ENCODE peak calls at places on chromosome 22, in four cellular contexts. Y is iPS DF 6.9, Z is sigmoid colon, P is KBM-7. G is an unnamed sample.

GRCh38 chr22:28052818-28053217 is 133.8 kb upstream of the PITPNB start:
- DNase-seq in Y (no peak), Z (no peak), P (no peak), G (no peak)

GRCh38 chr22:42688241-42688913 is 32.3 kb downstream of the A4GALT start:
- DNase-seq in Y (peak), Z (peak), P (peak), G (peak)

GRCh38 chr22:29215012-29215860 is 9.5 kb downstream of the EMID1 start:
- DNase-seq in Y (no peak), Z (peak), P (no peak), G (no peak)

GRCh38 chr22:37546436-37547248 is 13.6 kb upstream of the CDC42EP1 start:
- DNase-seq in Y (no peak), Z (peak), P (no peak), G (no peak)

GRCh38 chr22:32410459-32410858 is 1.6 kb downstream of the RTCB start:
- DNase-seq in Y (no peak), Z (no peak), P (no peak), G (no peak)

GRCh38 chr22:49966716-49967332 is 6.3 kb downstream of the PIM3 start:
- DNase-seq in Y (no peak), Z (peak), P (peak), G (no peak)

GRCh38 chr22:38135133-38135706 is 24.7 kb upstream of the BAIAP2L2 start:
- DNase-seq in Y (no peak), Z (peak), P (no peak), G (no peak)

GRCh38 chr22:30869996-30870395 is 98.6 kb downstream of the MORC2 start:
- DNase-seq in Y (no peak), Z (peak), P (no peak), G (no peak)

GRCh38 chr22:49208768-49209252 is 618.9 kb downstream of the BRD1 start:
- DNase-seq in Y (no peak), Z (peak), P (no peak), G (no peak)

GRCh38 chr22:43570531-43571144 is 158.8 kb downstream of the MPPED1 start:
- DNase-seq in Y (no peak), Z (no peak), P (peak), G (no peak)

GRCh38 chr22:44225812-44226211 is 45.1 kb downstream of the PARVG start:
- DNase-seq in Y (no peak), Z (no peak), P (no peak), G (no peak)

GRCh38 chr22:33909075-33909458 is 11.2 kb downstream of the LARGE1 start:
- DNase-seq in Y (no peak), Z (peak), P (no peak), G (no peak)

GRCh38 chr22:19097518-19097917 is 24.7 kb downstream of the DGCR2 start:
- DNase-seq in Y (no peak), Z (peak), P (no peak), G (no peak)

GRCh38 chr22:31604137-31604705 is 57.8 kb downstream of the PISD start:
- DNase-seq in Y (no peak), Z (peak), P (no peak), G (no peak)

GRCh38 chr22:40484906-40485660 is 114.7 kb downstream of the SGSM3 start:
- DNase-seq in Y (no peak), Z (no peak), P (no peak), G (no peak)

GRCh38 chr22:20175597-20175900 is 24.7 kb upstream of the CCDC188 start:
- DNase-seq in Y (no peak), Z (no peak), P (no peak), G (no peak)

GRCh38 chr22:38758276-38758945 is 2.6 kb upstream of the SUN2 start:
- DNase-seq in Y (no peak), Z (no peak), P (no peak), G (no peak)

GRCh38 chr22:36762687-36763260 is 13.1 kb downstream of the IFT27 start:
- DNase-seq in Y (no peak), Z (peak), P (no peak), G (no peak)

GRCh38 chr22:37456351-37456750 is 29.1 kb upstream of the ELFN2 start:
- DNase-seq in Y (no peak), Z (no peak), P (no peak), G (no peak)

GRCh38 chr22:31332886-31333285 is 13.3 kb downstream of the PATZ1 start:
- DNase-seq in Y (no peak), Z (no peak), P (no peak), G (no peak)

GRCh38 chr22:20112623-20113511 is 3.0 kb upstream of the RANBP1 start:
- DNase-seq in Y (no peak), Z (no peak), P (no peak), G (no peak)

GRCh38 chr22:24441406-24442351 is 14.3 kb downstream of the ADORA2A start:
- DNase-seq in Y (no peak), Z (no peak), P (no peak), G (no peak)

GRCh38 chr22:43256569-43257360 is 69.8 kb upstream of the TTLL12 start:
- DNase-seq in Y (no peak), Z (no peak), P (no peak), G (no peak)